ENCODE peak calls at places on chromosomes 6 and 20, in four cellular contexts. G is AG08396, V is KG1, P is EH. N is an unnamed sample.

GRCh38 chr6:31510007-31510406 is 12.1 kb downstream of the MICB start:
- DNase-seq in G (no peak), V (no peak), P (peak), N (no peak)

GRCh38 chr20:6142348-6142993 is 19.6 kb upstream of the FERMT1 start:
- DNase-seq in V (peak), P (peak), G (peak), N (peak)

GRCh38 chr20:2986466-2986865 is 57.0 kb upstream of the GNRH2 start:
- DNase-seq in V (no peak), P (no peak), G (no peak), N (peak)

GRCh38 chr6:130029163-130029562 is 10.8 kb downstream of the L3MBTL3 start:
- DNase-seq in V (no peak), P (no peak), G (no peak), N (no peak)

GRCh38 chr20:52193133-52193532 is 1.6 kb upstream of the ZFP64 start:
- DNase-seq in G (no peak), P (no peak), V (no peak), N (no peak)

GRCh38 chr6:26129656-26130055 is 42.4 kb downstream of the HFE start:
- DNase-seq in G (no peak), V (no peak), P (peak), N (no peak)

GRCh38 chr6:73348550-73349204 is 5.4 kb downstream of the DPPA5 start:
- DNase-seq in G (no peak), P (no peak), V (no peak), N (no peak)

GRCh38 chr6:14202947-14203346 is 85.4 kb downstream of the CD83 start:
- DNase-seq in P (no peak), V (no peak), G (no peak), N (no peak)

GRCh38 chr6:39599341-39599740 is 125.9 kb downstream of the KIF6 start:
- DNase-seq in G (no peak), V (no peak), P (peak), N (no peak)

GRCh38 chr6:17986656-17987575 is 519 bp downstream of the KIF13A start:
- DNase-seq in G (peak), P (peak), V (no peak), N (no peak)

GRCh38 chr6:119137194-119138072 is 59.0 kb upstream of the FAM184A start:
- DNase-seq in P (peak), G (no peak), V (peak), N (peak)

GRCh38 chr6:145836170-145836569 is 21.6 kb upstream of the FBXO30 start:
- DNase-seq in G (no peak), P (peak), V (no peak), N (no peak)

GRCh38 chr6:91087864-91088263 is 501.0 kb upstream of the MAP3K7 start:
- DNase-seq in P (no peak), V (no peak), G (no peak), N (no peak)

GRCh38 chr6:20640181-20640580 is 105.9 kb downstream of the CDKAL1 start:
- DNase-seq in G (no peak), V (no peak), P (no peak), N (no peak)

GRCh38 chr6:41713161-41713649 is 22.2 kb downstream of the TFEB start:
- DNase-seq in V (no peak), G (peak), P (peak), N (no peak)

GRCh38 chr6:30748301-30748769 is 4.0 kb upstream of the IER3 start:
- DNase-seq in V (no peak), P (peak), G (no peak), N (no peak)

GRCh38 chr6:17278289-17279061 is 2.7 kb upstream of the RBM24 start:
- DNase-seq in V (no peak), G (peak), P (peak), N (no peak)

GRCh38 chr6:11710968-11711643 is 67.5 kb downstream of the ADTRP start:
- DNase-seq in P (no peak), V (no peak), G (peak), N (no peak)

GRCh38 chr6:163691049-163691448 is 276.5 kb downstream of the QKI start:
- DNase-seq in G (no peak), P (no peak), V (no peak), N (no peak)

GRCh38 chr20:45080867-45081616 is 19.9 kb downstream of the KCNS1 start:
- DNase-seq in V (no peak), P (peak), G (no peak), N (peak)

GRCh38 chr20:9440891-9441290 is 73.5 kb upstream of the LAMP5 start:
- DNase-seq in G (no peak), V (no peak), P (peak), N (no peak)

GRCh38 chr6:3307436-3307835 is 48.7 kb downstream of the PSMG4 start:
- DNase-seq in V (no peak), P (no peak), G (no peak), N (no peak)

GRCh38 chr6:45677381-45677992 is 299.8 kb upstream of the SUPT3H start:
- DNase-seq in P (peak), V (peak), G (no peak), N (peak)

GRCh38 chr6:17729223-17730077 is 22.7 kb upstream of the NUP153 start:
- DNase-seq in P (no peak), G (no peak), V (no peak), N (no peak)

GRCh38 chr20:23059831-23060230 is 10.4 kb upstream of the THBD start:
- DNase-seq in G (no peak), V (no peak), P (no peak), N (peak)

GRCh38 chr6:163643866-163644265 is 229.3 kb downstream of the QKI start:
- DNase-seq in G (no peak), V (no peak), P (no peak), N (no peak)

GRCh38 chr6:149990672-149991402 is 27.1 kb downstream of the ULBP1 start:
- DNase-seq in G (peak), V (no peak), P (peak), N (no peak)

GRCh38 chr20:37081717-37082289 is 14.0 kb downstream of the RBL1 start:
- DNase-seq in G (no peak), P (peak), V (no peak), N (peak)

GRCh38 chr6:56550307-56550706 is 92.4 kb downstream of the DST start:
- DNase-seq in G (no peak), V (no peak), P (peak), N (no peak)

GRCh38 chr20:61997891-61998290 is 67.8 kb downstream of the TAF4 start:
- DNase-seq in P (no peak), V (no peak), G (no peak), N (no peak)

GRCh38 chr6:116189472-116189871 is 63.5 kb upstream of the COL10A1 start:
- DNase-seq in P (no peak), G (no peak), V (no peak), N (no peak)

GRCh38 chr20:2738734-2739398 is 46.3 kb downstream of the EBF4 start:
- DNase-seq in P (no peak), V (no peak), G (no peak), N (no peak)

GRCh38 chr6:168138436-168138835 is 59.4 kb upstream of the FRMD1 start:
- DNase-seq in P (no peak), G (no peak), V (no peak), N (no peak)

GRCh38 chr6:25302156-25302555 is 23.0 kb downstream of the CARMIL1 start:
- DNase-seq in P (peak), V (no peak), G (no peak), N (no peak)

GRCh38 chr6:106513813-106514212 is 115.5 kb downstream of the RTN4IP1 start:
- DNase-seq in P (peak), G (no peak), V (no peak), N (no peak)

GRCh38 chr6:34301408-34301807 is 52.6 kb upstream of the SMIM29 start:
- DNase-seq in P (peak), V (no peak), G (peak), N (no peak)

GRCh38 chr6:101650402-101651100 is 257.0 kb downstream of the GRIK2 start:
- DNase-seq in V (no peak), G (no peak), P (no peak), N (no peak)

GRCh38 chr6:3176562-3177355 is 19.4 kb upstream of the TUBB2A start:
- DNase-seq in P (peak), G (peak), V (no peak), N (peak)

GRCh38 chr6:119791746-119792145 is 442.2 kb upstream of the MAN1A1 start:
- DNase-seq in P (no peak), G (no peak), V (no peak), N (no peak)